ENCODE peak calls at places on chromosome 13, in six cellular contexts. V, R, H, M, A and K are unnamed samples.

GRCh38 chr13:65339236-65339635 is 1890.9 kb downstream of the PCDH9 start:
- DNase-seq in R (no peak), V (peak; percentile 23), A (no peak), M (no peak), H (no peak), K (no peak)

GRCh38 chr13:48233886-48234488 is 981 bp downstream of the ITM2B start:
- DNase-seq in H (no peak), A (no peak), M (no peak), V (peak; percentile 74), R (no peak), K (no peak)

GRCh38 chr13:113939129-113939904 is 34.6 kb downstream of the C13orf46 start:
- DNase-seq in M (no peak), A (no peak), V (no peak), R (no peak), H (no peak), K (no peak)

GRCh38 chr13:51585234-51585672 is 991 bp downstream of the WDFY2 start:
- DNase-seq in A (no peak), M (peak; percentile 29), R (no peak), V (peak; percentile 30), H (no peak), K (no peak)

GRCh38 chr13:109243311-109243951 is 543.0 kb downstream of the IRS2 start:
- DNase-seq in R (no peak), M (peak; percentile 53), V (peak; percentile 94), H (no peak), A (no peak), K (no peak)

GRCh38 chr13:90281709-90282108 is 1065.8 kb upstream of the MIR17HG start:
- DNase-seq in R (no peak), V (no peak), A (no peak), M (no peak), H (no peak), K (no peak)

GRCh38 chr13:46575321-46575721 is 22.4 kb downstream of the LRCH1 start:
- DNase-seq in A (no peak), R (no peak), H (no peak), M (no peak), V (no peak), K (no peak)

GRCh38 chr13:32036131-32036695 is 4.6 kb downstream of the FRY start:
- DNase-seq in R (no peak), A (no peak), V (no peak), M (no peak), H (peak; percentile 39), K (no peak)

GRCh38 chr13:27289016-27289665 is 18.5 kb downstream of the RASL11A start:
- DNase-seq in H (no peak), V (no peak), R (no peak), A (no peak), M (no peak), K (no peak)

GRCh38 chr13:110913911-110914292 is 967 bp downstream of the ANKRD10 start:
- DNase-seq in M (no peak), A (no peak), V (no peak), R (no peak), H (no peak), K (no peak)

GRCh38 chr13:33799950-33800592 is 17.9 kb upstream of the RFC3 start:
- DNase-seq in H (no peak), A (no peak), V (peak; percentile 61), M (peak; percentile 25), R (no peak), K (no peak)

GRCh38 chr13:99981115-99982020 is at the start of gene ZIC2:
- DNase-seq in H (no peak), A (no peak), R (peak; percentile 60), V (peak; percentile 90), M (peak; percentile 69), K (peak; percentile 69)

GRCh38 chr13:27137759-27138158 is 33.9 kb downstream of the USP12 start:
- DNase-seq in H (no peak), V (no peak), R (no peak), A (no peak), M (no peak), K (peak; percentile 71)

GRCh38 chr13:58397596-58398387 is 766.2 kb downstream of the PCDH17 start:
- DNase-seq in M (no peak), H (no peak), V (no peak), R (no peak), A (no peak), K (no peak)

GRCh38 chr13:45966715-45967114 is 85.8 kb downstream of the ZC3H13 start:
- DNase-seq in V (no peak), M (no peak), H (no peak), A (no peak), R (no peak), K (no peak)

DNA sequence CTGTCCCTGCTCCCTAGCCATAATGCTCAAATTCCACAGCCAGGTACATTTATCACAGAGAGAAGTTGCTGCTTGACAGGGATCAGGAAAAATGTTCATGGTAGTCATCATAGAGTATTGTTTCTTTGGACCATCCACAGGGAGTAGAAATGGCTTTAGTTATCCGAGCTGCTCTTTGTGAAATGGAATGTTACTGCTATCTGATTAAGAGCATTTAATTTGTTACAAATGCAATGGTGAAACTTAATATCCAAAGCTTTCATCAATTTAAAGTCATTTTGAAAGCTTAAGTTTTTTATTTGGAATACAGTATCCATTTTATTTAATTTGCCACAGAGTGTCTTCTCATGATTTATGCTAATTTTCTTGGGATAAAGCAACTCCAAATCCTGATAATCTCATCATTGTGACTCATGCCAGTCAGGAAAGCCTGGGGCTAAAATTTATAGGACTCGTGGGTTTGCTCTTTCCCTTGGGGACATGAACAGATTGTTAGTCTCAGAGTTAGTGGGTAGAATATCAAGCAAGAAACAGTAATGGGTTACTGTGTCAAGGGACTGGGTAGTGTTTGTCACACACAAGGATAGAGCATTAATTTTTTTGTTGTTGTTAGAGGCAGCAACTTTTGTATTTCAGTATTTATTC is 59.8 kb downstream of the SCEL start:
- DNase-seq in A (no peak), R (no peak), V (no peak), M (no peak), H (no peak), K (no peak)
- TF ChIP-seq CTCF in A (no peak), R (no peak), V (no peak), M (no peak), H (no peak), K (no peak)

GRCh38 chr13:63542704-63543215 is 2127.1 kb upstream of the PCDH20 start:
- DNase-seq in M (no peak), A (no peak), R (no peak), H (no peak), V (no peak), K (no peak)

GRCh38 chr13:63540042-63540441 is 2124.4 kb upstream of the PCDH20 start:
- DNase-seq in H (no peak), R (no peak), V (no peak), M (no peak), A (no peak), K (no peak)

DNA sequence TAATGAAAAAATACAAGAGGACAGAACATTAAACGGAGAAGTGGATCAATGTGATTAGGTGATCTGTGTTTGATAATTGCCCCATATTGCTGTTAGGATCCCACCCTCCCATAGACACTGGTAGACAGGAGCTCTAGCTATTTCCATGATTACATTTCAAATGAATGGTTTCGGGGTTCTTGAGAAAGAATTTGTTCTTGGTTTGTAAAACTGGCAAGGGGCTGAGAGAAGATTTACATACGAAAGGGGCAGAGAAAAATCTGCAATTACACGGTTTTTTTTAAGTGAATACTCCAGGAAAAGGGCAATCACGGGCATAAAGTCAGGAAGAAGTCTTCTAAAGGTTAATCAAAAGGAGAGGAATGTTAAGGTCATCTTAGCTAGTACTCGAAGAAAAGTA is 2125.7 kb upstream of the PCDH20 start:
- DNase-seq in M (no peak), H (no peak), A (no peak), V (no peak), R (no peak), K (no peak)
- TF ChIP-seq CTCF in M (no peak), H (no peak), A (no peak), V (no peak), R (no peak), K (no peak)

DNA sequence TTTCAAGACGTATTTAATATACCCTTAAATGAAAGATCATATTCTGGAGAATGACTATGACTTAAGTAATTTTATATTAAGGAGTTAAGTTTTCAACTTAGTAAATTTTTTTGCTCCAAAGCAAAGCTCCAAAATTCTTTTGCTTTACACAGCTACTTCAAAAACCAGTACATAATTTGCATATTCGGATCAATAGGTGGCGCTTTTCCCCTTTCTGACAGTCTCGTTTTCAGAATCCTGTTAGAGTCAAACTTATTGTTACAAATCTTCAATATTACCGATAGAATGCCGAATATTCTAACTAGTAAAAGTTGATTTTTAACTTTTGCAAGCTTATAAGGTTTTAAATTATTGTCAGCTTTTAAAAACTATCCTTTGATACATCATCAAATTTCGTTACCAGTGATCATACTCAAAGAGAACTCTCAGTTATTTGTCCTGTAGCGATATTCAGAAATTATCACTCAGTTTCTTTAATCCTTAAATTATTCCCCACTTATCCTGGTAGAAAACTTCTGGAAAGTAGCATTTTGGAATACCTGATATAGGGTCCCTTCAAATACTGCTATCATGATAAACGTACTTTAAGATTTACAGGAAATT is 852.7 kb upstream of the KLHL1 start:
- DNase-seq in R (no peak), H (no peak), V (peak; percentile 52), A (no peak), M (peak; percentile 48), K (no peak)
- TF ChIP-seq CTCF in R (no peak), H (peak; percentile 37), V (peak; percentile 73), A (no peak), M (peak; percentile 67), K (peak; percentile 70)

GRCh38 chr13:23380534-23380933 is 53.0 kb downstream of the SACS start:
- DNase-seq in V (no peak), A (no peak), H (no peak), M (no peak), R (no peak), K (no peak)

GRCh38 chr13:23372264-23372905 is 61.1 kb downstream of the SACS start:
- DNase-seq in M (no peak), V (no peak), H (no peak), A (no peak), R (no peak), K (no peak)

GRCh38 chr13:23377603-23378002 is 55.9 kb downstream of the SACS start:
- DNase-seq in H (no peak), M (no peak), V (no peak), R (no peak), A (no peak), K (no peak)

GRCh38 chr13:23378009-23378632 is 55.4 kb downstream of the SACS start:
- DNase-seq in A (no peak), R (no peak), H (peak; percentile 37), V (peak; percentile 98), M (no peak), K (no peak)

DNA sequence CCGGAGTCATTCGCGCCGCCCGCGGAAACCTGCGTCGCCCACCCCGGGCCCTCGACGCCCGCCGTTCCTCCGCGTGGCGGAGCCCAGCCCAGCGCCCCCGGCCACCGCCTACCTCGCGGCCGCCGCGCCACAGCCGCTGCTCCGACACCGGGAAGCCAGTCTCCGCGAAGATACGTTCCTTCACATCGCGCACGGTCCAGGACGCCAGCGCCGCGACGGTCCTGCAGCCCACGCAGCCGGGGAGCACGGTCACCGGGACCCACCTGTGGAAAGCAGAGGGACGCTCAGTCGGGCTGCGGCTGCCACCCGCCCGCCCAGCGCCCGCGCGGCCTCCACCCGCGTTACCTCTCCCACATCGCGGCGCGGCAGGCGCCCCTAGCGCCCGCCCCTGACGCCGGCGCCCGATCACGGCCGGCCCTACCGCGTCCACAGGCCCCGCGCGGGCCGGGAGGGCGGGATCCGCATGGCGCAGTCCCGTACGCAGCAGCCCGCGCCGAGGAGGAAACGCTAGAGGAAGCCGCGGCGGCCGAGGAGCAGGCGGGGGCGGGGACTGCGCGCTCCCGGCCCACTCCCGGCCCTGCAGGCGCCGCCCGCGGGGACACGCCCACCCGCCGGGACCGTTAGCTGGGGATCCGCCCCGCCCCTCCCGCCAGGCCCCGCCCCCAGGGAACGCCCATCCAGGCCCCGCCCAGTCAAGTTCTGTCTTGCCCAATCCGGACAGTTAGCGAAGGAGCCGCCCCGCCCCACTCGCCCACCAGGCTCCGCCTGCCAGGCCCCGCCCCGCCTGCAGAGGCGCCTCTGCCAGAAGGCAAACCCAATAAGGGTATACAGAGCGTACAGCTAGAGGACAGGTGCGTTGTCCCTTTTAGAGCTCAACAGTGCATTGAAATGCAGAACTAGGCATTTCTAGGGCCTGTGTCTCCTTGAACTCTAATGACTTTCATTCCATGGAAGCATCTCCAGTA is 58.2 kb downstream of the SACS start:
- DNase-seq in H (peak; percentile 96), V (peak; percentile 97), M (peak; percentile 96), R (peak; percentile 97), A (peak; percentile 96), K (peak; percentile 98)
- TF ChIP-seq CTCF in H (no peak), V (no peak), M (no peak), R (peak; percentile 28), A (no peak), K (peak; percentile 14)